ENCODE peak calls at places on chromosomes 16 and 17, in four cellular contexts. Q, H, P and I are unnamed samples.

GRCh38 chr16:19131809-19132777 is 18.3 kb downstream of the ITPRIPL2 start:
- DNase-seq in P (no peak), H (no peak), Q (no peak), I (no peak)

GRCh38 chr17:45050680-45051059 is 762 bp downstream of the DCAKD start:
- DNase-seq in P (no peak), H (peak), Q (no peak), I (no peak)

GRCh38 chr17:17837380-17837821 is 615 bp upstream of the SREBF1 start:
- DNase-seq in Q (no peak), P (no peak), H (no peak), I (no peak)

GRCh38 chr17:82228842-82229685 is at the start of gene SLC16A3:
- DNase-seq in P (peak), H (no peak), Q (peak), I (peak)

GRCh38 chr17:75088465-75088895 is 726 bp downstream of the SLC16A5 start:
- DNase-seq in P (no peak), H (no peak), Q (no peak), I (no peak)

GRCh38 chr16:70684146-70685060 is 1.4 kb downstream of the MTSS2 start:
- DNase-seq in P (no peak), Q (no peak), H (no peak), I (no peak)

GRCh38 chr16:31072540-31073072 is 1.4 kb downstream of the ZNF668 start:
- DNase-seq in P (no peak), Q (no peak), H (peak), I (no peak)

GRCh38 chr17:42608692-42609181 is 437 bp downstream of the RETREG3 start:
- DNase-seq in H (no peak), P (no peak), Q (no peak), I (no peak)

GRCh38 chr17:57629886-57630285 is 115.2 kb downstream of the CCDC182 start:
- DNase-seq in H (no peak), Q (no peak), P (no peak), I (no peak)

GRCh38 chr17:6753006-6753445 is 2.8 kb upstream of the XAF1 start:
- DNase-seq in H (no peak), Q (no peak), P (no peak), I (peak)

GRCh38 chr16:28991687-28992086 is 6.8 kb downstream of the LAT start:
- DNase-seq in P (no peak), Q (no peak), H (no peak), I (no peak)

GRCh38 chr16:85699628-85700027 is 10.9 kb upstream of the GINS2 start:
- DNase-seq in P (no peak), Q (no peak), H (peak), I (no peak)

GRCh38 chr16:85473326-85473725 is 139.8 kb upstream of the GSE1 start:
- DNase-seq in Q (no peak), P (no peak), H (no peak), I (no peak)

GRCh38 chr16:1105888-1106620 is 10.0 kb upstream of the C1QTNF8 start:
- DNase-seq in Q (peak), P (peak), H (peak), I (peak)

GRCh38 chr17:5249615-5250014 is 15.0 kb upstream of the SCIMP start:
- DNase-seq in P (no peak), H (peak), Q (peak), I (peak)

GRCh38 chr17:70099267-70099666 is 24.2 kb downstream of the KCNJ16 start:
- DNase-seq in Q (no peak), H (no peak), P (no peak), I (no peak)

GRCh38 chr17:40582328-40582901 is 17.1 kb upstream of the CCR7 start:
- DNase-seq in Q (no peak), H (no peak), P (no peak), I (no peak)

GRCh38 chr17:81927145-81927652 is 336 bp downstream of the MAFG start:
- DNase-seq in H (no peak), P (no peak), Q (no peak), I (peak)

GRCh38 chr17:7313028-7313889 is 1.9 kb downstream of the GPS2 start:
- DNase-seq in H (peak), P (peak), Q (peak), I (no peak)

GRCh38 chr16:8905168-8905762 is 23.1 kb downstream of the LITAFD start:
- DNase-seq in H (no peak), P (no peak), Q (no peak), I (no peak)

GRCh38 chr17:5019475-5019956 is 15.7 kb downstream of the SLC52A1 start:
- DNase-seq in H (peak), Q (no peak), P (peak), I (peak)

GRCh38 chr17:63140255-63140654 is 174.2 kb downstream of the TANC2 start:
- DNase-seq in H (no peak), Q (no peak), P (no peak), I (no peak)

GRCh38 chr17:54013117-54013516 is 190.4 kb downstream of the KIF2B start:
- DNase-seq in H (no peak), P (no peak), Q (no peak), I (no peak)

GRCh38 chr17:73384926-73385325 is 73.1 kb upstream of the CDC42EP4 start:
- DNase-seq in P (no peak), Q (no peak), H (no peak), I (no peak)

GRCh38 chr16:87359121-87359520 is 24.5 kb downstream of the FBXO31 start:
- DNase-seq in H (no peak), P (no peak), Q (no peak), I (no peak)

GRCh38 chr16:28836761-28837064 is 9.4 kb downstream of the TUFM start:
- DNase-seq in H (no peak), Q (no peak), P (no peak), I (no peak)

GRCh38 chr17:41518789-41519449 is at the start of gene KRT15:
- DNase-seq in H (no peak), P (no peak), Q (no peak), I (no peak)

GRCh38 chr16:72467157-72467759 is 295.3 kb upstream of the PMFBP1 start:
- DNase-seq in Q (no peak), H (peak), P (no peak), I (no peak)

GRCh38 chr17:82668631-82669099 is 20.4 kb upstream of the WDR45B start:
- DNase-seq in Q (peak), H (peak), P (peak), I (peak)

GRCh38 chr17:79461041-79461440 is 149.8 kb downstream of the RBFOX3 start:
- DNase-seq in P (no peak), Q (no peak), H (no peak), I (no peak)

GRCh38 chr16:1929105-1929504 is 10.9 kb upstream of the HS3ST6 start:
- DNase-seq in H (peak), P (no peak), Q (no peak), I (no peak)

GRCh38 chr17:19796457-19796856 is 48.4 kb upstream of the ALDH3A1 start:
- DNase-seq in P (no peak), H (no peak), Q (no peak), I (no peak)

DNA sequence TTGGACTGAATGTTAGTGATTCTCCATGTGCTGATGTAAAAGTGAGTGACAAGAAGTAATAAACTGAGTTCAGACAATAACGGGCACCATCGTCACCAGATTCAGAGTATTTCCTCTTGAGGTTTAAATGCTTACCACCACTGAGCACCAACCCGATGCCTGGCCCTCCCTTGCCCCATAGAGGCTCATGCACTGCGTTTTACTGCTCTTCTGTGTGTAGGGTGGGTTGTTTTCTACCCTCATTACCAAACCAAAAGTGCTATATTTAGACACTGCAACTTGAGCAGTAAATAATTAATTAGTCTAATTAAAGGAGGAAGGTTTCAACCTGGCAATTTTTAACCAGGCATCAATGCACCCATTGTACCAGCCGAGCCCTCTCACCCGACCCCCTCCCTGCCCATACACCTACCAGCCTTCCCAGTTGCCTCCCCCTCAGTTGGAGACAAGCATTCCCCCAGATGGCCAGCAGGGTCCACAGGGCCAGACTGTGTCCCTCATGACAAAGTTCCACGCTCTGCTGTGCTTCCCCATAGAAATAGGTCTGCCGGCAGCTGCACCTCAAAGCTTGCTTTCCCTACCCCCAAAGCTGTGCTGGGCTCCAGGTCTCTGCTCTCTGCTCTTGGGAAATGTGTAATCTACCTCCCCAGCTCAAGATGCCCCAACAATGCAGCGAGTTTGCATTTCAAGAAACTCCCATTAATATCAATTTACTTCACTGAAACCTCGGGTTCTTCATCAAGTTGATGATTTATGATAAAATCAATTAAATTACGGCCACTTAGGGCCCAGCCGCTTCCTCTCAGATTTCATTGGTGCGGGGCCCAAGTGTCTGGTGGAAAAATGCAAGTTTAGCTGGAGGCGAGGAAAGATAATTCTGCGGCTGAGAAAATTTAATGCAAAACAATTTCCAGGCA is 16.0 kb downstream of the HOXB4 start:
- DNase-seq in P (no peak), Q (no peak), H (no peak), I (no peak)
- TF ChIP-seq TAF1 in P (no peak), Q (no peak), H (no peak), I (no peak)

DNA sequence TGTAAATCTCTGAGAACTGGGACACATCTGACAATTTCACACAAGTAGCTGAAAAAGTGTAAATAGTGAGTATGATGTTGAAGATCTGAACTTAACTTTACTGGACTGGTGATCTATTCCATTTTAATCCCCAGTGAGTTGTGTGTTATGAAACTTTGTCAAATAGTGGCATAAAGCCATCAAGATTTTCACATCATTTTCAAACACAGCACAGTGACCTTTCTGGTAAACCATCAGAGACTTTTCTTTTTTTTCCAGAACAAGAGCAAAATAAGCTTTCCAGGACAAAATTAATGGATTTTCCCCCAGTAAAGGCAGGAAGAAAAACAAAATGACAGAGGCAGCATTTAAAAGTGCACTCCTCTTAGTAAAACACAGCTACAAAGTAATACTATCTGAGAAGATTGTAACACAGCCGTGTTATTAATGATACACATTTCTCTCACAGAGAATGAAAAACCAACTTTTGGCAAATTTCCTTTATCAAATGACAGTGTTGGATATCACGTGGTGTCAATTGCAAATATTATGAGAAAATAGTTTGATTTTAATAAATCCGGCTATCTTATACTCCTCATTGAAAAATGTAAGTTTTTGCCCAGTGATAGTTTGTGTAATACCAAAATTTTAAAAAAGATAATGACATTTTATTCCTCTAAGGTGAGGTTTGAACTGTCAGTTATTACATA is 16.8 kb upstream of the COL1A1 start:
- DNase-seq in P (no peak), Q (no peak), H (no peak), I (no peak)
- TF ChIP-seq POLR2AphosphoS5 in P (no peak), Q (no peak), H (no peak), I (no peak)

DNA sequence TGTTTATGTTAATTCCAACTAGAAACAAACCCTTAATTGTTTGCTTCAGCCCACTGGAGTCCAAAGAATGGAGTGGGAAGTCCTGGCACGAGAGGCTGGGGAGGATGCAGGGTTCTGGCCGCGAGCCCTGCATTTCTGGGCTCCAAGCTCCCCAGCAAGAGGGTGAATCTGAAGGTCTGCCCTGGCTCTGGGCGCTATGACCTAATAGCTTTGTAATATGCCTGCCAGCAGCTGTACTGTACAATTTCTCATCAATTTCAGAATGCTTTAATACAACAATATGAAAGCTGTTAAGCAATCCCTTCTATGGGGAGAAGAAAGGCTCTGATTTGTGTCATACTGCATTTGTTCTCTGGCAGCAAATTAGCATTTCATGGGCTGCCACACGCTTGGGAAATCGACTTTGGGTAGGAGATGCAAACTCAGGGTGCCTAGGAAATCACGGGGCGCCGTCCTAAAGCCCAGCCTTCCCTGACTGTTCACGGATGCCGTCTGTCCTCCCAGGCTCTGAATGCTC is 43.8 kb downstream of the NDEL1 start:
- DNase-seq in Q (no peak), P (no peak), H (no peak), I (no peak)
- TF ChIP-seq TAF1 in Q (no peak), P (no peak), H (no peak), I (no peak)

DNA sequence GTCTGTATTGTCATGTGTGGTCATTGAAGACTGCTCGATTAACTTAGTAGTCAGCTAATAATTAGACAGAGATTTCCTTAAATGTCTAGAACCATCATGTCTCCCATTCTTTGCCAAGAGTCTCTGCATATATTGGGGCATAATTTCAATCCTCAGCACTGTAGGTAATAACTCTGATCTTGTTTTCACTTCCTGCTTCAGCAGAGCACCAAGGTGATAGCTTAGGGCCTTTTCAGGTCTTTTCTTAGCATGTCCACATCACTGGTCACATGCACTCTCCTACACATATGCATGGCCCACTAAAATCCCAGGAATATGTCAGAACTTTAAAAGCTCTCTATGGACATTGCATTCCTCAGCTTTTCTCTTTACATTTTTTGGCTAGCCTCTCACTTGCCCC is 110.3 kb upstream of the NACA2 start:
- DNase-seq in P (no peak), H (no peak), Q (no peak), I (no peak)
- TF ChIP-seq POLR2AphosphoS5 in P (no peak), H (no peak), Q (no peak), I (no peak)

GRCh38 chr17:29116652-29117439 is 63.4 kb downstream of the MYO18A start:
- DNase-seq in Q (peak), H (peak), P (peak), I (peak)
- TF ChIP-seq TAF1 in Q (no peak), H (no peak), P (no peak), I (no peak)

GRCh38 chr17:80477647-80478478 is 1.5 kb upstream of the NPTX1 start:
- DNase-seq in P (no peak), Q (peak), H (peak), I (no peak)

GRCh38 chr17:80480248-80480647 is 3.8 kb upstream of the NPTX1 start:
- DNase-seq in Q (no peak), P (no peak), H (no peak), I (no peak)

GRCh38 chr17:80476877-80477646 is 655 bp upstream of the NPTX1 start:
- DNase-seq in Q (no peak), H (no peak), P (no peak), I (no peak)

GRCh38 chr17:80479246-80479566 is 2.8 kb upstream of the NPTX1 start:
- DNase-seq in H (no peak), P (no peak), Q (no peak), I (no peak)

GRCh38 chr17:80478487-80479245 is 2.3 kb upstream of the NPTX1 start:
- DNase-seq in H (no peak), Q (no peak), P (no peak), I (no peak)
- TF ChIP-seq POLR2AphosphoS5 in H (no peak), Q (no peak), P (no peak), I (no peak)

DNA sequence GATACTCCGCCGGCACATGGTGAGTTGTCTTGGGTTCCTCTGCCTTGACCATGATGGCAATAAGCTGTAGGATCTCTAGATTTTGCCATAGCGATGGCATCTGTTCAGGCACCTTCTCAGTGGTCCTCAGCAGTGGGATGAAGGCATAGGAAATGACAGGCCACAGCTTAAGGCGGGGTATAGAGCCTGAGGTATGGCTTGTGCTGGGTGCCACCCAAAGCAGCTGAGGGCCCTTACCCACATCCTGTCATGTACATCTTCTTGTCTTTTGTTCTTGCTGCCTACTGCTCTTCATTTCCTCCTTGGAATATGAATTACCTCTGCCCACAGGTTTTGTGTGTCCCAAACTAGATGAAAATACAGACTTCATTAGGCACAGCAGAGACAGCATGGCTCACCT is 29.5 kb downstream of the KAT7 start:
- DNase-seq in Q (no peak), H (no peak), P (no peak), I (no peak)
- TF ChIP-seq TAF1 in Q (no peak), H (no peak), P (no peak), I (no peak)

GRCh38 chr16:15572329-15573001 is 70.5 kb downstream of the MARF1 start:
- DNase-seq in Q (no peak), P (no peak), H (no peak), I (no peak)
- TF ChIP-seq POLR2AphosphoS5 in Q (no peak), P (no peak), H (no peak), I (no peak)